ENCODE peak calls at places on chromosomes 16 and 17, in seven cellular contexts. One of them, this sample, is unnamed.

GRCh38 chr17:7124923-7125322 is 10.3 kb upstream of the ASGR2 start:
- DNase-seq in OCI-LY7: no peak
- DNase-seq in heart right ventricle: no peak
- DNase-seq in tibial artery: no peak
- DNase-seq in lung: no peak
- DNase-seq in CD8-positive, alpha-beta T cell: no peak
- DNase-seq in CD8-positive, alpha-beta memory T cell: no peak
- DNase-seq in this sample: no peak

GRCh38 chr16:66135376-66135775 is 231.1 kb upstream of the CDH5 start:
- DNase-seq in OCI-LY7: no peak
- DNase-seq in heart right ventricle: peak; percentile 66
- DNase-seq in tibial artery: peak; percentile 87
- DNase-seq in lung: no peak
- DNase-seq in CD8-positive, alpha-beta T cell: no peak
- DNase-seq in CD8-positive, alpha-beta memory T cell: no peak
- DNase-seq in this sample: no peak

GRCh38 chr16:58462499-58462996 is 37.4 kb upstream of the NDRG4 start:
- DNase-seq in OCI-LY7: no peak
- DNase-seq in heart right ventricle: no peak
- DNase-seq in tibial artery: no peak
- DNase-seq in lung: no peak
- DNase-seq in CD8-positive, alpha-beta T cell: no peak
- DNase-seq in CD8-positive, alpha-beta memory T cell: no peak
- DNase-seq in this sample: no peak

GRCh38 chr17:32494621-32495346 is 8.0 kb downstream of the CDK5R1 start:
- DNase-seq in OCI-LY7: no peak
- DNase-seq in heart right ventricle: no peak
- DNase-seq in tibial artery: peak; percentile 66
- DNase-seq in lung: no peak
- DNase-seq in CD8-positive, alpha-beta T cell: no peak
- DNase-seq in CD8-positive, alpha-beta memory T cell: no peak
- DNase-seq in this sample: peak; percentile 33

GRCh38 chr16:66013497-66013896 is 353.0 kb upstream of the CDH5 start:
- DNase-seq in OCI-LY7: no peak
- DNase-seq in heart right ventricle: no peak
- DNase-seq in tibial artery: no peak
- DNase-seq in lung: no peak
- DNase-seq in CD8-positive, alpha-beta T cell: no peak
- DNase-seq in CD8-positive, alpha-beta memory T cell: no peak
- DNase-seq in this sample: no peak

GRCh38 chr16:26666486-26666885 is 400.2 kb upstream of the C16orf82 start:
- DNase-seq in OCI-LY7: no peak
- DNase-seq in heart right ventricle: no peak
- DNase-seq in tibial artery: no peak
- DNase-seq in lung: no peak
- DNase-seq in CD8-positive, alpha-beta T cell: no peak
- DNase-seq in CD8-positive, alpha-beta memory T cell: no peak
- DNase-seq in this sample: peak; percentile 15

GRCh38 chr16:48561960-48562393 is 48.0 kb downstream of the N4BP1 start:
- DNase-seq in OCI-LY7: no peak
- DNase-seq in heart right ventricle: no peak
- DNase-seq in tibial artery: no peak
- DNase-seq in lung: no peak
- DNase-seq in CD8-positive, alpha-beta T cell: no peak
- DNase-seq in CD8-positive, alpha-beta memory T cell: no peak
- DNase-seq in this sample: no peak

GRCh38 chr16:12067714-12068401 is 91.3 kb downstream of the SNX29 start:
- DNase-seq in OCI-LY7: peak; percentile 82
- DNase-seq in heart right ventricle: peak; percentile 53
- DNase-seq in tibial artery: peak; percentile 71
- DNase-seq in lung: peak; percentile 65
- DNase-seq in CD8-positive, alpha-beta T cell: peak; percentile 78
- DNase-seq in CD8-positive, alpha-beta memory T cell: peak; percentile 17
- DNase-seq in this sample: peak; percentile 65

GRCh38 chr16:68444058-68444657 is 4.2 kb downstream of the SMPD3 start:
- DNase-seq in OCI-LY7: no peak
- DNase-seq in heart right ventricle: peak; percentile 36
- DNase-seq in tibial artery: no peak
- DNase-seq in lung: no peak
- DNase-seq in CD8-positive, alpha-beta T cell: no peak
- DNase-seq in CD8-positive, alpha-beta memory T cell: no peak
- DNase-seq in this sample: no peak

GRCh38 chr17:64491995-64492394 is 4.9 kb downstream of the POLG2 start:
- DNase-seq in OCI-LY7: no peak
- DNase-seq in heart right ventricle: no peak
- DNase-seq in tibial artery: no peak
- DNase-seq in lung: no peak
- DNase-seq in CD8-positive, alpha-beta T cell: no peak
- DNase-seq in CD8-positive, alpha-beta memory T cell: no peak
- DNase-seq in this sample: no peak

GRCh38 chr17:12693640-12694039 is 27.9 kb downstream of the MYOCD start:
- DNase-seq in OCI-LY7: no peak
- DNase-seq in heart right ventricle: no peak
- DNase-seq in tibial artery: no peak
- DNase-seq in lung: no peak
- DNase-seq in CD8-positive, alpha-beta T cell: no peak
- DNase-seq in CD8-positive, alpha-beta memory T cell: no peak
- DNase-seq in this sample: no peak

GRCh38 chr17:3812771-3813170 is 11.8 kb upstream of the ITGAE start:
- DNase-seq in OCI-LY7: no peak
- DNase-seq in heart right ventricle: no peak
- DNase-seq in tibial artery: no peak
- DNase-seq in lung: no peak
- DNase-seq in CD8-positive, alpha-beta T cell: no peak
- DNase-seq in CD8-positive, alpha-beta memory T cell: no peak
- DNase-seq in this sample: no peak

GRCh38 chr16:997440-998051 is 16.0 kb downstream of the SOX8 start:
- DNase-seq in OCI-LY7: no peak
- DNase-seq in heart right ventricle: peak; percentile 60
- DNase-seq in tibial artery: no peak
- DNase-seq in lung: peak; percentile 41
- DNase-seq in CD8-positive, alpha-beta T cell: peak; percentile 79
- DNase-seq in CD8-positive, alpha-beta memory T cell: peak; percentile 31
- DNase-seq in this sample: peak; percentile 67

GRCh38 chr17:3813171-3813570 is 12.2 kb upstream of the ITGAE start:
- DNase-seq in OCI-LY7: no peak
- DNase-seq in heart right ventricle: no peak
- DNase-seq in tibial artery: no peak
- DNase-seq in lung: no peak
- DNase-seq in CD8-positive, alpha-beta T cell: no peak
- DNase-seq in CD8-positive, alpha-beta memory T cell: no peak
- DNase-seq in this sample: no peak

GRCh38 chr17:17536702-17537101 is 40.5 kb upstream of the RASD1 start:
- DNase-seq in OCI-LY7: no peak
- DNase-seq in heart right ventricle: no peak
- DNase-seq in tibial artery: no peak
- DNase-seq in lung: no peak
- DNase-seq in CD8-positive, alpha-beta T cell: no peak
- DNase-seq in CD8-positive, alpha-beta memory T cell: no peak
- DNase-seq in this sample: no peak

GRCh38 chr16:1154291-1154886 is 1.5 kb downstream of the CACNA1H start:
- DNase-seq in OCI-LY7: no peak
- DNase-seq in heart right ventricle: peak; percentile 51
- DNase-seq in tibial artery: peak; percentile 89
- DNase-seq in lung: no peak
- DNase-seq in CD8-positive, alpha-beta T cell: no peak
- DNase-seq in CD8-positive, alpha-beta memory T cell: no peak
- DNase-seq in this sample: no peak

GRCh38 chr16:87661561-87661960 is 59.3 kb downstream of the JPH3 start:
- DNase-seq in OCI-LY7: peak; percentile 55
- DNase-seq in heart right ventricle: peak; percentile 43
- DNase-seq in tibial artery: no peak
- DNase-seq in lung: no peak
- DNase-seq in CD8-positive, alpha-beta T cell: peak; percentile 52
- DNase-seq in CD8-positive, alpha-beta memory T cell: no peak
- DNase-seq in this sample: no peak

GRCh38 chr16:67801889-67802288 is 4.5 kb downstream of the RANBP10 start:
- DNase-seq in OCI-LY7: peak; percentile 81
- DNase-seq in heart right ventricle: no peak
- DNase-seq in tibial artery: no peak
- DNase-seq in lung: no peak
- DNase-seq in CD8-positive, alpha-beta T cell: peak; percentile 52
- DNase-seq in CD8-positive, alpha-beta memory T cell: no peak
- DNase-seq in this sample: peak; percentile 50

GRCh38 chr17:59151007-59151406 is 4.0 kb downstream of the SKA2 start:
- DNase-seq in OCI-LY7: no peak
- DNase-seq in heart right ventricle: no peak
- DNase-seq in tibial artery: no peak
- DNase-seq in lung: no peak
- DNase-seq in CD8-positive, alpha-beta T cell: no peak
- DNase-seq in CD8-positive, alpha-beta memory T cell: no peak
- DNase-seq in this sample: no peak

GRCh38 chr16:10622036-10622921 is 41.9 kb upstream of the EMP2 start:
- DNase-seq in OCI-LY7: no peak
- DNase-seq in heart right ventricle: peak; percentile 10
- DNase-seq in tibial artery: no peak
- DNase-seq in lung: peak; percentile 64
- DNase-seq in CD8-positive, alpha-beta T cell: no peak
- DNase-seq in CD8-positive, alpha-beta memory T cell: no peak
- DNase-seq in this sample: no peak

GRCh38 chr16:73813523-73813922 is 483.1 kb upstream of the PSMD7 start:
- DNase-seq in OCI-LY7: no peak
- DNase-seq in heart right ventricle: peak; percentile 6
- DNase-seq in tibial artery: no peak
- DNase-seq in lung: no peak
- DNase-seq in CD8-positive, alpha-beta T cell: no peak
- DNase-seq in CD8-positive, alpha-beta memory T cell: no peak
- DNase-seq in this sample: no peak

GRCh38 chr16:1309888-1310831 is 724 bp downstream of the UBE2I start:
- DNase-seq in OCI-LY7: peak; percentile 73
- DNase-seq in heart right ventricle: peak; percentile 40
- DNase-seq in tibial artery: peak; percentile 82
- DNase-seq in lung: peak; percentile 49
- DNase-seq in CD8-positive, alpha-beta T cell: peak; percentile 76
- DNase-seq in CD8-positive, alpha-beta memory T cell: peak; percentile 71
- DNase-seq in this sample: peak; percentile 56

GRCh38 chr17:13597723-13598347 is 3.9 kb downstream of the HS3ST3A1 start:
- DNase-seq in OCI-LY7: peak; percentile 49
- DNase-seq in heart right ventricle: peak; percentile 18
- DNase-seq in tibial artery: no peak
- DNase-seq in lung: no peak
- DNase-seq in CD8-positive, alpha-beta T cell: peak; percentile 56
- DNase-seq in CD8-positive, alpha-beta memory T cell: no peak
- DNase-seq in this sample: peak; percentile 49

GRCh38 chr17:30236807-30237206 is 1.3 kb upstream of the SLC6A4 start:
- DNase-seq in OCI-LY7: no peak
- DNase-seq in heart right ventricle: peak; percentile 38
- DNase-seq in tibial artery: no peak
- DNase-seq in lung: peak; percentile 56
- DNase-seq in CD8-positive, alpha-beta T cell: peak; percentile 48
- DNase-seq in CD8-positive, alpha-beta memory T cell: no peak
- DNase-seq in this sample: no peak
- H3K4me3 ChIP-seq in OCI-LY7: no peak overlapping the region
- H3K4me3 ChIP-seq in heart right ventricle: no peak overlapping the region
- H3K4me3 ChIP-seq in tibial artery: no peak overlapping the region
- H3K4me3 ChIP-seq in lung: peak overlapping the region; percentile 8
- H3K4me3 ChIP-seq in CD8-positive, alpha-beta T cell: no peak overlapping the region
- H3K4me3 ChIP-seq in CD8-positive, alpha-beta memory T cell: no peak overlapping the region
- H3K4me3 ChIP-seq in this sample: no peak overlapping the region

DNA sequence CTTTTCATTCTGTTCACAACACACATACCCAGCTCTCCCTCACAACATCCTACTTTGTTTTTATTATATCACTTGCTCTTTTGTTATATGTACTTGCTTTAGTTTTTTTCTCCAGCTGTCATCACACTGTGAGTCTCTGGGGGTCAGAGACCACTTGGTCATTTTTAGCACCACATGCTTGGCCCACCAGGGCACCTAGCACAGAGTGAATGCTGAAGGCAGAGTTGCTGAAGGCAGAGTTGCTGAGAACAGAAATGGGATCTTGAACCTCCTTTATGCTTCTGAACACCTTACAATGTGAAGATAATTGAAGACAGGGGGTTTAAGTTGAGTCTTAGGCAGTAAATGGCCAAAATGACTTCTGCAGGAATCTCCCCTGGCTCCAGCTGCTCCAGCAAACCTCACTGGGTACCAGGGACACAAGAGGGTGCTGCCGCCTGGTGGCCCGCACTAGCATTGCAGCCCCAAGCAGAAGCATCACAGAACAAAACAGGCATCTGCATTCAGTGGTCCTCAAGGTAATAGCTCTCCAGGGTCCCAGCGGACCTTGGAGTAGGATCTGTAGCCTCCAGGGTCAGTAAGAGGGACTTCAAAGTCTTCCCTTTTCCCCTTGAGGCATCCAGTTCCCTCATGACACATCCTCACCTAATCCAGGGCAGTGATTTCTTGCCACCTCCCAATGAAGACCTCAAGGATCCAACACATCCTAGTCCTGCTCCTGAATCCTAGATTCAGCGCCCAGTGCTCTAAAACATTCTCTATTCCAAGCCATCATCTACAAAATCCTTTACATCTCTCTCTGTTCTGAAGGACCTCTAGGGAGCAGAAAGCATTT is 1972.6 kb downstream of the TP53TG3F start:
- DNase-seq in OCI-LY7: peak; percentile 20
- DNase-seq in heart right ventricle: no peak
- DNase-seq in tibial artery: no peak
- DNase-seq in lung: no peak
- DNase-seq in CD8-positive, alpha-beta T cell: no peak
- DNase-seq in CD8-positive, alpha-beta memory T cell: no peak
- DNase-seq in this sample: no peak
- H3K9me3 ChIP-seq in OCI-LY7: no peaks in the 10 kb centered on the region
- H3K9me3 ChIP-seq in heart right ventricle: no peaks in the 10 kb centered on the region
- H3K9me3 ChIP-seq in tibial artery: no peaks in the 10 kb centered on the region
- H3K9me3 ChIP-seq in lung: no peaks in the 10 kb centered on the region
- H3K9me3 ChIP-seq in CD8-positive, alpha-beta T cell: peaks cover 4% of the 10 kb centered on the region
- H3K9me3 ChIP-seq in CD8-positive, alpha-beta memory T cell: no peaks in the 10 kb centered on the region
- H3K9me3 ChIP-seq in this sample: no peaks in the 10 kb centered on the region

DNA sequence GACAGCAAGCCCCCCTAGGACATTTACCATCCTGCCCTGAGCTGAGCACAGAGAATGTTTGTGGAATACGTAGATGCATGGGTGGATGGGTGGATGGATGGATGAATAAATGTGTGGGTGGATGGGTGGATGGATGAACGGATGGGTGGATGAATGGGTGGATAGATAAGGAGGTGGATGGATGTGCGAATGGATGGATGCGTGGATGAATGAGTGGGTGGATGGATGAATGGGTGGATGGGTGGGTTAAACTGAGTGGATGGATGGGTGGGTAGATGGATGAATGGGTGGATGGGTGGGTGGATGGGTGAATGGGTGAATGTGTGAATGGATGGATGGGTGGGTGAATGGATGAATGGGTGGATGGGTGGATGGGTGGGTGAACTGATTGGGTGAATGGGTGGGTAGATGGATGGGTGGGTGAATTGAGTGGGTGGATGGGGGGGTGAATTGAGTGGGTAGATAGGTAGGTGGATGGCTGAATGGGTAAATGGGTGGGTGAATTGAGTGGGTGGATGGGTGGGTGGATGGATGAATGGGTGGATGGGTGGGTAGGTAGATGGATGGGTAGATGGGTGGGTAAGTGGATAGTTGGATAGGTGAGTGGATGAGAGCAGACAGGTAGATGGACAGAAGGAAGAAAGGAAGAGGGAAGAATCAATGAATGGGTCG is 5.2 kb downstream of the TMC6 start:
- DNase-seq in OCI-LY7: no peak
- DNase-seq in heart right ventricle: no peak
- DNase-seq in tibial artery: no peak
- DNase-seq in lung: no peak
- DNase-seq in CD8-positive, alpha-beta T cell: no peak
- DNase-seq in CD8-positive, alpha-beta memory T cell: no peak
- DNase-seq in this sample: no peak
- H3K27ac ChIP-seq in OCI-LY7: no peak overlapping the region
- H3K27ac ChIP-seq in heart right ventricle: no peak overlapping the region
- H3K27ac ChIP-seq in tibial artery: no peak overlapping the region
- H3K27ac ChIP-seq in lung: no peak overlapping the region
- H3K27ac ChIP-seq in CD8-positive, alpha-beta T cell: peak overlapping the region; percentile 12
- H3K27ac ChIP-seq in CD8-positive, alpha-beta memory T cell: peak overlapping the region; percentile 7
- H3K27ac ChIP-seq in this sample: peak overlapping the region; percentile 81

GRCh38 chr17:61400058-61400785 is 579 bp downstream of the TBX2 start:
- DNase-seq in OCI-LY7: no peak
- DNase-seq in heart right ventricle: no peak
- DNase-seq in tibial artery: peak; percentile 70
- DNase-seq in lung: no peak
- DNase-seq in CD8-positive, alpha-beta T cell: no peak
- DNase-seq in CD8-positive, alpha-beta memory T cell: no peak
- DNase-seq in this sample: no peak
- H3K4me3 ChIP-seq in OCI-LY7: no peak overlapping the region
- H3K4me3 ChIP-seq in heart right ventricle: peak overlapping the region; percentile 46
- H3K4me3 ChIP-seq in tibial artery: peak overlapping the region; percentile 86
- H3K4me3 ChIP-seq in lung: peak overlapping the region; percentile 87
- H3K4me3 ChIP-seq in CD8-positive, alpha-beta T cell: no peak overlapping the region
- H3K4me3 ChIP-seq in CD8-positive, alpha-beta memory T cell: no peak overlapping the region
- H3K4me3 ChIP-seq in this sample: no peak overlapping the region

This sample was measured in CD4-positive, alpha-beta memory T cell.